ENCODE peak calls at places on chromosomes 12 and 14, in nine cellular contexts. One of them, this sample, is unnamed.

GRCh38 chr12:94762943-94763342 is 112.6 kb upstream of the TMCC3 start:
- DNase-seq in GM13976: no peak
- DNase-seq in GM04503: no peak
- DNase-seq in NCI-H1092 treated with DMSO at 0.1 percent for 48 hours: no peak
- DNase-seq in naive thymus-derived CD4-positive, alpha-beta T cell: no peak
- DNase-seq in Karpas-422: no peak
- DNase-seq in DMS153: no peak
- DNase-seq in activated CD4-positive, alpha-beta T cell treated with anti-CD3 and anti-CD28 coated beads for 24 hours: no peak
- DNase-seq in hypothalamus: no peak
- DNase-seq in this sample: no peak

GRCh38 chr12:115411121-115411520 is 727.1 kb upstream of the TBX3 start:
- DNase-seq in GM04503: no peak
- DNase-seq in naive thymus-derived CD4-positive, alpha-beta T cell: no peak
- DNase-seq in Karpas-422: no peak
- DNase-seq in NCI-H1092 treated with DMSO at 0.1 percent for 48 hours: no peak
- DNase-seq in DMS153: no peak
- DNase-seq in hypothalamus: no peak
- DNase-seq in GM13976: no peak
- DNase-seq in activated CD4-positive, alpha-beta T cell treated with anti-CD3 and anti-CD28 coated beads for 24 hours: no peak
- DNase-seq in this sample: no peak

GRCh38 chr14:57933363-57933762 is 67.5 kb upstream of the SLC35F4 start:
- DNase-seq in NCI-H1092 treated with DMSO at 0.1 percent for 48 hours: no peak
- DNase-seq in DMS153: peak; percentile 6
- DNase-seq in GM04503: no peak
- DNase-seq in activated CD4-positive, alpha-beta T cell treated with anti-CD3 and anti-CD28 coated beads for 24 hours: no peak
- DNase-seq in Karpas-422: no peak
- DNase-seq in hypothalamus: no peak
- DNase-seq in GM13976: no peak
- DNase-seq in naive thymus-derived CD4-positive, alpha-beta T cell: no peak
- DNase-seq in this sample: peak; percentile 16

GRCh38 chr12:14048949-14049545 is 67.6 kb upstream of the GRIN2B start:
- DNase-seq in Karpas-422: peak; percentile 46
- DNase-seq in activated CD4-positive, alpha-beta T cell treated with anti-CD3 and anti-CD28 coated beads for 24 hours: no peak
- DNase-seq in GM04503: no peak
- DNase-seq in DMS153: no peak
- DNase-seq in hypothalamus: no peak
- DNase-seq in NCI-H1092 treated with DMSO at 0.1 percent for 48 hours: no peak
- DNase-seq in naive thymus-derived CD4-positive, alpha-beta T cell: no peak
- DNase-seq in GM13976: no peak
- DNase-seq in this sample: no peak

GRCh38 chr12:103580026-103580425 is 7.0 kb upstream of the STAB2 start:
- DNase-seq in GM13976: no peak
- DNase-seq in Karpas-422: no peak
- DNase-seq in GM04503: no peak
- DNase-seq in naive thymus-derived CD4-positive, alpha-beta T cell: no peak
- DNase-seq in DMS153: no peak
- DNase-seq in NCI-H1092 treated with DMSO at 0.1 percent for 48 hours: no peak
- DNase-seq in hypothalamus: no peak
- DNase-seq in activated CD4-positive, alpha-beta T cell treated with anti-CD3 and anti-CD28 coated beads for 24 hours: no peak
- DNase-seq in this sample: no peak

GRCh38 chr12:17342381-17342961 is 736.5 kb upstream of the LMO3 start:
- DNase-seq in DMS153: no peak
- DNase-seq in activated CD4-positive, alpha-beta T cell treated with anti-CD3 and anti-CD28 coated beads for 24 hours: no peak
- DNase-seq in naive thymus-derived CD4-positive, alpha-beta T cell: no peak
- DNase-seq in NCI-H1092 treated with DMSO at 0.1 percent for 48 hours: no peak
- DNase-seq in GM04503: no peak
- DNase-seq in Karpas-422: no peak
- DNase-seq in GM13976: no peak
- DNase-seq in hypothalamus: no peak
- DNase-seq in this sample: no peak

GRCh38 chr12:96425321-96425720 is 25.1 kb upstream of the CDK17 start:
- DNase-seq in NCI-H1092 treated with DMSO at 0.1 percent for 48 hours: no peak
- DNase-seq in GM04503: peak; percentile 96
- DNase-seq in DMS153: no peak
- DNase-seq in Karpas-422: no peak
- DNase-seq in hypothalamus: no peak
- DNase-seq in activated CD4-positive, alpha-beta T cell treated with anti-CD3 and anti-CD28 coated beads for 24 hours: no peak
- DNase-seq in naive thymus-derived CD4-positive, alpha-beta T cell: no peak
- DNase-seq in GM13976: peak; percentile 31
- DNase-seq in this sample: no peak

GRCh38 chr12:40745386-40745785 is 53.1 kb downstream of the CNTN1 start:
- DNase-seq in activated CD4-positive, alpha-beta T cell treated with anti-CD3 and anti-CD28 coated beads for 24 hours: no peak
- DNase-seq in GM13976: no peak
- DNase-seq in NCI-H1092 treated with DMSO at 0.1 percent for 48 hours: no peak
- DNase-seq in GM04503: no peak
- DNase-seq in hypothalamus: no peak
- DNase-seq in Karpas-422: no peak
- DNase-seq in naive thymus-derived CD4-positive, alpha-beta T cell: no peak
- DNase-seq in DMS153: no peak
- DNase-seq in this sample: peak; percentile 50

This sample was measured in cerebellar cortex.